ENCODE peak calls at places on chromosome 14, in ten cellular contexts. One of them, this sample, is unnamed.

GRCh38 chr14:31126680-31127079 is 80.9 kb downstream of the HECTD1 start:
- DNase-seq in GM13976: no peak
- DNase-seq in lower lobe of right lung: no peak
- DNase-seq in CD4-positive, alpha-beta T cell: no peak
- DNase-seq in endothelial cell: no peak
- DNase-seq in GM06990: no peak
- DNase-seq in fibroblast of pulmonary artery: no peak
- DNase-seq in astrocyte: no peak
- DNase-seq in ovary: no peak
- DNase-seq in brain microvascular endothelial cell: no peak
- DNase-seq in this sample: no peak

GRCh38 chr14:39762576-39763401 is 330.6 kb upstream of the FBXO33 start:
- DNase-seq in fibroblast of pulmonary artery: peak
- DNase-seq in endothelial cell: no peak
- DNase-seq in GM13976: no peak
- DNase-seq in brain microvascular endothelial cell: no peak
- DNase-seq in lower lobe of right lung: no peak
- DNase-seq in CD4-positive, alpha-beta T cell: no peak
- DNase-seq in ovary: no peak
- DNase-seq in GM06990: peak
- DNase-seq in astrocyte: no peak
- DNase-seq in this sample: no peak

GRCh38 chr14:35223927-35224326 is 68.3 kb upstream of the PSMA6 start:
- DNase-seq in ovary: no peak
- DNase-seq in lower lobe of right lung: no peak
- DNase-seq in astrocyte: peak
- DNase-seq in CD4-positive, alpha-beta T cell: no peak
- DNase-seq in brain microvascular endothelial cell: no peak
- DNase-seq in GM06990: no peak
- DNase-seq in fibroblast of pulmonary artery: no peak
- DNase-seq in GM13976: no peak
- DNase-seq in endothelial cell: no peak
- DNase-seq in this sample: no peak

GRCh38 chr14:78029471-78030372 is 140.5 kb upstream of the NRXN3 start:
- DNase-seq in endothelial cell: no peak
- DNase-seq in GM06990: no peak
- DNase-seq in CD4-positive, alpha-beta T cell: no peak
- DNase-seq in astrocyte: no peak
- DNase-seq in GM13976: no peak
- DNase-seq in ovary: no peak
- DNase-seq in brain microvascular endothelial cell: no peak
- DNase-seq in fibroblast of pulmonary artery: no peak
- DNase-seq in lower lobe of right lung: no peak
- DNase-seq in this sample: no peak

GRCh38 chr14:50928002-50928635 is 16.2 kb downstream of the PYGL start:
- DNase-seq in endothelial cell: no peak
- DNase-seq in GM06990: no peak
- DNase-seq in CD4-positive, alpha-beta T cell: no peak
- DNase-seq in lower lobe of right lung: no peak
- DNase-seq in brain microvascular endothelial cell: no peak
- DNase-seq in fibroblast of pulmonary artery: peak
- DNase-seq in ovary: no peak
- DNase-seq in GM13976: peak
- DNase-seq in astrocyte: peak
- DNase-seq in this sample: peak

GRCh38 chr14:70665448-70666363 is 24.0 kb downstream of the TTC9 start:
- DNase-seq in brain microvascular endothelial cell: no peak
- DNase-seq in GM06990: peak
- DNase-seq in GM13976: peak
- DNase-seq in fibroblast of pulmonary artery: no peak
- DNase-seq in lower lobe of right lung: peak
- DNase-seq in astrocyte: no peak
- DNase-seq in endothelial cell: no peak
- DNase-seq in CD4-positive, alpha-beta T cell: no peak
- DNase-seq in ovary: no peak
- DNase-seq in this sample: peak

GRCh38 chr14:52863339-52863700 is 71.9 kb upstream of the GNPNAT1 start:
- DNase-seq in astrocyte: no peak
- DNase-seq in lower lobe of right lung: no peak
- DNase-seq in endothelial cell: no peak
- DNase-seq in brain microvascular endothelial cell: no peak
- DNase-seq in CD4-positive, alpha-beta T cell: no peak
- DNase-seq in ovary: no peak
- DNase-seq in fibroblast of pulmonary artery: peak
- DNase-seq in GM13976: no peak
- DNase-seq in GM06990: no peak
- DNase-seq in this sample: no peak

GRCh38 chr14:22606380-22606779 is 8.3 kb downstream of the ABHD4 start:
- DNase-seq in GM06990: no peak
- DNase-seq in GM13976: no peak
- DNase-seq in lower lobe of right lung: no peak
- DNase-seq in fibroblast of pulmonary artery: no peak
- DNase-seq in CD4-positive, alpha-beta T cell: no peak
- DNase-seq in endothelial cell: no peak
- DNase-seq in ovary: no peak
- DNase-seq in astrocyte: no peak
- DNase-seq in brain microvascular endothelial cell: peak
- DNase-seq in this sample: no peak

GRCh38 chr14:75514673-75515630 is 7.3 kb upstream of the BATF start:
- DNase-seq in astrocyte: no peak
- DNase-seq in lower lobe of right lung: peak
- DNase-seq in endothelial cell: no peak
- DNase-seq in fibroblast of pulmonary artery: no peak
- DNase-seq in GM06990: peak
- DNase-seq in GM13976: peak
- DNase-seq in CD4-positive, alpha-beta T cell: peak
- DNase-seq in ovary: no peak
- DNase-seq in brain microvascular endothelial cell: no peak
- DNase-seq in this sample: no peak
- TF ChIP-seq CTCF in astrocyte: no peak
- TF ChIP-seq CTCF in lower lobe of right lung: no peak
- TF ChIP-seq CTCF in endothelial cell: no peak
- TF ChIP-seq CTCF in fibroblast of pulmonary artery: peak
- TF ChIP-seq CTCF in GM06990: peak
- TF ChIP-seq CTCF in GM13976: peak
- TF ChIP-seq CTCF in CD4-positive, alpha-beta T cell: no peak
- TF ChIP-seq CTCF in ovary: no peak
- TF ChIP-seq CTCF in brain microvascular endothelial cell: peak
- TF ChIP-seq CTCF in this sample: peak

GRCh38 chr14:99668998-99669314 is 15.1 kb upstream of the CYP46A1 start:
- DNase-seq in astrocyte: no peak
- DNase-seq in GM06990: no peak
- DNase-seq in GM13976: no peak
- DNase-seq in CD4-positive, alpha-beta T cell: no peak
- DNase-seq in brain microvascular endothelial cell: no peak
- DNase-seq in lower lobe of right lung: no peak
- DNase-seq in fibroblast of pulmonary artery: no peak
- DNase-seq in ovary: no peak
- DNase-seq in endothelial cell: no peak
- DNase-seq in this sample: no peak

GRCh38 chr14:99670361-99671229 is 13.5 kb upstream of the CYP46A1 start:
- DNase-seq in astrocyte: peak
- DNase-seq in endothelial cell: no peak
- DNase-seq in ovary: no peak
- DNase-seq in GM06990: no peak
- DNase-seq in brain microvascular endothelial cell: no peak
- DNase-seq in lower lobe of right lung: peak
- DNase-seq in fibroblast of pulmonary artery: peak
- DNase-seq in GM13976: no peak
- DNase-seq in CD4-positive, alpha-beta T cell: no peak
- DNase-seq in this sample: no peak

GRCh38 chr14:99672506-99673327 is 11.4 kb upstream of the CYP46A1 start:
- DNase-seq in ovary: no peak
- DNase-seq in fibroblast of pulmonary artery: no peak
- DNase-seq in GM13976: no peak
- DNase-seq in lower lobe of right lung: no peak
- DNase-seq in CD4-positive, alpha-beta T cell: no peak
- DNase-seq in GM06990: no peak
- DNase-seq in astrocyte: no peak
- DNase-seq in brain microvascular endothelial cell: no peak
- DNase-seq in endothelial cell: no peak
- DNase-seq in this sample: no peak

GRCh38 chr14:99673328-99674063 is 10.6 kb upstream of the CYP46A1 start:
- DNase-seq in brain microvascular endothelial cell: no peak
- DNase-seq in endothelial cell: no peak
- DNase-seq in fibroblast of pulmonary artery: no peak
- DNase-seq in GM13976: no peak
- DNase-seq in astrocyte: no peak
- DNase-seq in CD4-positive, alpha-beta T cell: no peak
- DNase-seq in GM06990: no peak
- DNase-seq in ovary: no peak
- DNase-seq in lower lobe of right lung: no peak
- DNase-seq in this sample: no peak

GRCh38 chr14:99671230-99672224 is 12.6 kb upstream of the CYP46A1 start:
- DNase-seq in brain microvascular endothelial cell: no peak
- DNase-seq in GM13976: no peak
- DNase-seq in ovary: no peak
- DNase-seq in fibroblast of pulmonary artery: no peak
- DNase-seq in astrocyte: no peak
- DNase-seq in CD4-positive, alpha-beta T cell: no peak
- DNase-seq in GM06990: no peak
- DNase-seq in endothelial cell: no peak
- DNase-seq in lower lobe of right lung: peak
- DNase-seq in this sample: no peak
- TF ChIP-seq CTCF in brain microvascular endothelial cell: no peak
- TF ChIP-seq CTCF in GM13976: no peak
- TF ChIP-seq CTCF in ovary: no peak
- TF ChIP-seq CTCF in fibroblast of pulmonary artery: no peak
- TF ChIP-seq CTCF in astrocyte: no peak
- TF ChIP-seq CTCF in CD4-positive, alpha-beta T cell: no peak
- TF ChIP-seq CTCF in GM06990: no peak
- TF ChIP-seq CTCF in endothelial cell: no peak
- TF ChIP-seq CTCF in lower lobe of right lung: no peak
- TF ChIP-seq CTCF in this sample: no peak

DNA sequence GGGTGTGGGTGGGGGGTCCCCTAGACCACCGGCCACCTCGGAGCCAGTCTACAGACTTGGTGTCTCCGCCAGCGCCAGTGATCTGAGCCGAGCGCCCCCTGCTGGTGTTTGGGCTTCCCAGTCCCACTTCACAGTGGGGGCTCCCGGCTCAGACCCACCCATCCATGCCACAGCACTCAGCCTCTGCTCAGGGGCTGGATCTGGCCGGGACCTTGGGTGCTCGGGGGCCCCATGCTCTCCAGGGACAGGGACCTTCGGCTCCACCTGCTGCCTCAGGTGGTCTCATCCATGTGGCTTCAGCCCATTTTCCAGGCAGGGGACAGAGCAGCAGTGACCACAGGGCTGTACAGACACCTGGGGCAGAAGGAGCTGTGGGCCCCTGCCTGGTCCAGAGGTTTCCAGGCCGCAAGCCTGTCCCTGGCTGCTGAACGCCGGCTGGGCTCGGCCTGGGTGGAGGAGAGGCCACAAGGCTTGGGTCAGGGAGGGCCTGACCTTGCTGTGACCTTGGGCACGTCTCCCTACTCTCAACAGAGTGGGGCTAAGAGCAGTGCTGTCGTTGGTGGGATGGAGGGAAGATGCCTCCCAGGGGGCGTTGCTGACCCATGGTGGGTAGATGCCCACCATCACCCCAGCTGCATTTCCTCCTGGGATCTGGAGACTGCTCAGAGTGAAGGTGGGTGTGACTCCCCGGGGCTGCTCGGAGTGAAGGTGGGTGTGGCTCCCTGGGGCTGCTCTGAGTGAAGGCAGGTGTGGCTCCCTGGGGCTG is 86.3 kb downstream of the KIF26A start:
- DNase-seq in brain microvascular endothelial cell: no peak
- DNase-seq in endothelial cell: peak
- DNase-seq in astrocyte: no peak
- DNase-seq in fibroblast of pulmonary artery: no peak
- DNase-seq in lower lobe of right lung: peak
- DNase-seq in CD4-positive, alpha-beta T cell: no peak
- DNase-seq in GM13976: peak
- DNase-seq in GM06990: no peak
- DNase-seq in ovary: peak
- DNase-seq in this sample: no peak
- TF ChIP-seq CTCF in brain microvascular endothelial cell: peak
- TF ChIP-seq CTCF in endothelial cell: peak
- TF ChIP-seq CTCF in astrocyte: no peak
- TF ChIP-seq CTCF in fibroblast of pulmonary artery: peak
- TF ChIP-seq CTCF in lower lobe of right lung: peak
- TF ChIP-seq CTCF in CD4-positive, alpha-beta T cell: peak
- TF ChIP-seq CTCF in GM13976: peak
- TF ChIP-seq CTCF in GM06990: peak
- TF ChIP-seq CTCF in ovary: peak
- TF ChIP-seq CTCF in this sample: peak

GRCh38 chr14:100652739-100653138 is 65.5 kb upstream of the BEGAIN start:
- DNase-seq in endothelial cell: no peak
- DNase-seq in GM13976: no peak
- DNase-seq in fibroblast of pulmonary artery: no peak
- DNase-seq in ovary: no peak
- DNase-seq in GM06990: no peak
- DNase-seq in CD4-positive, alpha-beta T cell: no peak
- DNase-seq in lower lobe of right lung: no peak
- DNase-seq in astrocyte: no peak
- DNase-seq in brain microvascular endothelial cell: no peak
- DNase-seq in this sample: no peak

GRCh38 chr14:100653409-100653808 is 66.2 kb upstream of the BEGAIN start:
- DNase-seq in CD4-positive, alpha-beta T cell: no peak
- DNase-seq in endothelial cell: peak
- DNase-seq in GM13976: no peak
- DNase-seq in brain microvascular endothelial cell: no peak
- DNase-seq in ovary: no peak
- DNase-seq in lower lobe of right lung: no peak
- DNase-seq in GM06990: no peak
- DNase-seq in fibroblast of pulmonary artery: no peak
- DNase-seq in astrocyte: no peak
- DNase-seq in this sample: no peak

GRCh38 chr14:100656996-100657395 is 69.7 kb upstream of the DLK1 start:
- DNase-seq in ovary: no peak
- DNase-seq in CD4-positive, alpha-beta T cell: no peak
- DNase-seq in astrocyte: no peak
- DNase-seq in lower lobe of right lung: no peak
- DNase-seq in GM13976: no peak
- DNase-seq in endothelial cell: no peak
- DNase-seq in GM06990: no peak
- DNase-seq in fibroblast of pulmonary artery: no peak
- DNase-seq in brain microvascular endothelial cell: no peak
- DNase-seq in this sample: no peak

GRCh38 chr14:100654025-100654813 is 67.0 kb upstream of the BEGAIN start:
- DNase-seq in fibroblast of pulmonary artery: no peak
- DNase-seq in astrocyte: no peak
- DNase-seq in ovary: no peak
- DNase-seq in brain microvascular endothelial cell: no peak
- DNase-seq in GM13976: no peak
- DNase-seq in lower lobe of right lung: no peak
- DNase-seq in endothelial cell: no peak
- DNase-seq in CD4-positive, alpha-beta T cell: no peak
- DNase-seq in GM06990: no peak
- DNase-seq in this sample: no peak

DNA sequence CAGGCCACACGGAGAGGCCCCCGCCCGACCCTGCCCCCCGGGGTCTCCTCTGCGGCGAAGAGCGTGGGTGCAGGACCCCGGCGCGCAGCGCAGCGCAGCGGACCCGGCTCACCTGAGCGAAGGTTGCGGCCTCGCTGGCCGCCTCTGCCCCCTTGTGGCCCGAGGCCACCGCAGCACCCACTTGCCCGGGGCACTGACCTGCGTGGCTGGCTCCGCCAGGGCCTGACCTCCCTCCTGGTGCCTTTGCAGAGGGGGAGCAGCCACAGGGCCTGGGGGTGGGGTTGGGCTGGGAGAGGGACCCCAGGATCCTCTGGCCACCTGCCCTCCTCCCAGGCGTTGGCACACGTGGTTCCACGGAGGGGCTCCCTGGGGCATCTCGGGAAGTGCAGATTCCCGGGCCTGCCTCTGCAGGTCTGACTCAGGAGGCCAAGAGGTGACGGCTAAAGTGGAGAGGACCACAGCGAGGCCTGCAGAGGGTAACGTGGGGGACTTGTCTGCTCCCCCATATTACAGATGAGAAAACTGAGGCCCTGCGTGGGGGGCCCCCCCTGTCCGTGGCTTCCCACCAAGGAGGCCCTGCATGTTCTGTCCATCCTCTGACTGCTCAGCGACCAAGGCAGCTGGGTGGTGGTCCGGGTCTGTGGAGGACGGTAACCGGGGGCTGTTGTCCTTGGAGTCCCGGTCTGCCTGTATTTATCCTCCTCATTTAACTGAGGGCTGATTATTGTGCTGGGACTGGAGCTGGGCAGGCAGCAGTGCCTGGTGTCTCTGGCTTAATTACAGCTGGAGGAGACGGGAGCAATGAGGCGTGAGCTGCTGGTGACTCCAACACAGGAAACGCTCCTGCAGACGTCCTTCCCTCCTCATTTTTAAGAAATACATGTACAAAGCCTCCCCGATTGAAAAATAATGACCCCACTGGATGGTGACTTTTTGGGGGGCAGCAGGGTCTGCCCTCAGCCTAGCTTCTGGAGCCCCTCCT is 67.9 kb upstream of the BEGAIN start:
- DNase-seq in GM13976: peak
- DNase-seq in lower lobe of right lung: peak
- DNase-seq in ovary: no peak
- DNase-seq in brain microvascular endothelial cell: no peak
- DNase-seq in astrocyte: peak
- DNase-seq in CD4-positive, alpha-beta T cell: no peak
- DNase-seq in GM06990: peak
- DNase-seq in fibroblast of pulmonary artery: no peak
- DNase-seq in endothelial cell: peak
- DNase-seq in this sample: no peak
- TF ChIP-seq CTCF in GM13976: peak
- TF ChIP-seq CTCF in lower lobe of right lung: peak
- TF ChIP-seq CTCF in ovary: peak
- TF ChIP-seq CTCF in brain microvascular endothelial cell: peak
- TF ChIP-seq CTCF in astrocyte: peak
- TF ChIP-seq CTCF in CD4-positive, alpha-beta T cell: peak
- TF ChIP-seq CTCF in GM06990: peak
- TF ChIP-seq CTCF in fibroblast of pulmonary artery: peak
- TF ChIP-seq CTCF in endothelial cell: peak
- TF ChIP-seq CTCF in this sample: peak